ENCODE peak calls at places on chromosomes 4 and X, in nine cellular contexts. I, T, W, D, A, O, J, B and C are unnamed samples.

GRCh38 chr4:102578819-102579218 is 77.7 kb downstream of the NFKB1 start:
- DNase-seq in B (no peak), W (no peak), T (no peak), O (no peak), A (no peak), J (peak), D (no peak), I (no peak), C (no peak)

GRCh38 chr4:144556636-144557035 is 89.3 kb upstream of the HHIP start:
- DNase-seq in D (no peak), J (no peak), W (no peak), B (no peak), I (no peak), O (no peak), T (no peak), A (no peak), C (no peak)

GRCh38 chrX:15946783-15947550 is 92.4 kb upstream of the AP1S2 start:
- DNase-seq in D (no peak), W (no peak), I (no peak), B (peak), J (no peak), O (no peak), A (no peak), T (no peak), C (peak)

GRCh38 chrX:3143043-3143799 is 102.0 kb downstream of the ARSF start:
- DNase-seq in T (no peak), D (no peak), B (no peak), O (no peak), I (no peak), A (no peak), J (no peak), W (no peak), C (no peak)

GRCh38 chr4:68152411-68152810 is 22.7 kb upstream of the TMPRSS11F start:
- DNase-seq in T (no peak), I (no peak), O (no peak), J (no peak), D (no peak), A (no peak), B (peak), W (no peak), C (no peak)

GRCh38 chr4:83618431-83618830 is 82.5 kb downstream of the GPAT3 start:
- DNase-seq in O (no peak), I (peak), B (peak), D (no peak), A (peak), W (no peak), J (peak), T (peak), C (peak)

GRCh38 chrX:68934421-68934820 is 105.6 kb downstream of the EFNB1 start:
- DNase-seq in B (no peak), J (no peak), A (no peak), D (no peak), I (no peak), W (no peak), O (no peak), T (no peak), C (no peak)

GRCh38 chr4:114151-114550 is 10.2 kb upstream of the ZNF718 start:
- DNase-seq in T (no peak), D (no peak), B (peak), I (no peak), O (no peak), J (no peak), A (no peak), W (no peak), C (no peak)

GRCh38 chrX:102154218-102154860 is 1.4 kb downstream of the BEX5 start:
- DNase-seq in O (peak), I (no peak), A (no peak), J (peak), D (no peak), B (no peak), T (no peak), W (no peak), C (no peak)

GRCh38 chr4:13109536-13109935 is 374.6 kb downstream of the RAB28 start:
- DNase-seq in I (no peak), B (no peak), J (no peak), W (no peak), D (no peak), A (no peak), T (no peak), O (no peak), C (no peak)

GRCh38 chr4:13112030-13112429 is 372.1 kb downstream of the RAB28 start:
- DNase-seq in D (no peak), A (no peak), B (no peak), T (no peak), J (no peak), I (no peak), W (no peak), O (no peak), C (no peak)

GRCh38 chr4:13102344-13102743 is 381.8 kb downstream of the RAB28 start:
- DNase-seq in D (no peak), I (no peak), W (no peak), T (no peak), A (no peak), J (no peak), O (no peak), B (peak), C (no peak)

GRCh38 chr4:13103382-13104015 is 380.6 kb downstream of the RAB28 start:
- DNase-seq in W (no peak), A (no peak), O (no peak), B (no peak), T (no peak), D (no peak), I (no peak), J (no peak), C (no peak)

DNA sequence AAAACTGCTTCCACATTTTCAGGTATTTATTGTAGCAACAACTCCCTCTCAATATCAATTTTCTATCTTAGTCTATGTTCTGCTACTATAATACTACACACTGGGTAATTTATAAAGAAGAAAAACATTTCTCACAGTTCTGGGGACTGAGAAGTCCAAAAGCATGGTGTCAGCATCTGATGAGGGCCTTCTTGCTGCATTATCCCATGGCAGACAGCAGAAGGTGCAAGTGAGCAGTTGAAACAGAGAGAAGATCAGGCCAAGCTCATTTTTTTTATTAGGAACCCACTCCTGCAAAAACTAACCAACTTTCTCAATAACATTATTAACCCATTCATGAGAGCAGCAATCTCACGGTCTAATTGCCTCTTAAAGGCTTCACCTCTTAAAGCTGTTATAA is 376.0 kb downstream of the RAB28 start:
- DNase-seq in B (peak), T (no peak), A (no peak), W (no peak), O (no peak), I (no peak), D (no peak), J (no peak), C (no peak)
- TF ChIP-seq CTCF in B (no peak), T (no peak), A (no peak), W (no peak), O (no peak), I (no peak), D (no peak), J (no peak), C (no peak)

GRCh38 chrX:17164936-17165335 is 210.1 kb upstream of the NHS start:
- DNase-seq in W (no peak), O (no peak), D (no peak), J (no peak), I (no peak), B (no peak), T (no peak), A (no peak), C (no peak)

GRCh38 chrX:17164079-17164478 is 210.9 kb upstream of the NHS start:
- DNase-seq in T (no peak), O (no peak), D (no peak), B (no peak), W (no peak), A (no peak), J (no peak), I (no peak), C (no peak)

GRCh38 chrX:17161991-17162390 is 213.0 kb upstream of the NHS start:
- DNase-seq in O (no peak), A (no peak), W (no peak), T (no peak), J (no peak), B (no peak), I (no peak), D (no peak), C (no peak)

GRCh38 chrX:17160971-17161370 is 214.0 kb upstream of the NHS start:
- DNase-seq in A (no peak), O (no peak), I (peak), D (no peak), W (no peak), T (no peak), J (no peak), B (peak), C (no peak)
- TF ChIP-seq CTCF in A (no peak), O (peak), I (peak), D (no peak), W (no peak), T (no peak), J (no peak), B (no peak), C (peak)

DNA sequence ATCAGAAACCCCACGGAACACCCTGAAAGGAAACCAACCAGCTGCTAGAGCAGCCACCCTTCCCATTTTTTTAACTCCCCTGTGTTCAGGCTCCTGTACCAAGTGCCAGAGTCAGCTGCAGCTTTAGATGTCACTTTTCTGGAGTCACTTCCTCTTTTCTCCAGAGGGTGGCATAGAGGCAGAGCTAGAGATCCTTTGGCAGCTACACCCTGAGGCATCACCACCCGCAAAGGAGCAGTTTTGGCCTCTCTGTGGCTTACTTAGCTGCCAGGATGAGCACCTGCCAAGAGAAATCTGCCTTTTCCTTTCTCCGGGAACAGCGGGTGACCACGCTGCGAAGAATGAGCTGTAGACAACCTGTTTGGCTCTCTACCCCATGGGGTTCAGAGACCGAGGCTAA is 58.0 kb upstream of the CHRDL1 start:
- DNase-seq in I (peak), B (peak), J (peak), W (no peak), A (peak), D (no peak), T (peak), O (peak), C (no peak)
- TF ChIP-seq CTCF in I (peak), B (peak), J (peak), W (no peak), A (no peak), D (no peak), T (peak), O (peak), C (peak)

GRCh38 chr4:105715692-105716278 is 7.2 kb downstream of the GSTCD start:
- DNase-seq in W (no peak), B (peak), J (peak), A (no peak), D (no peak), O (no peak), T (no peak), I (peak), C (no peak)
- TF ChIP-seq CTCF in W (peak), B (no peak), J (peak), A (peak), D (peak), O (peak), T (peak), I (peak), C (peak)

DNA sequence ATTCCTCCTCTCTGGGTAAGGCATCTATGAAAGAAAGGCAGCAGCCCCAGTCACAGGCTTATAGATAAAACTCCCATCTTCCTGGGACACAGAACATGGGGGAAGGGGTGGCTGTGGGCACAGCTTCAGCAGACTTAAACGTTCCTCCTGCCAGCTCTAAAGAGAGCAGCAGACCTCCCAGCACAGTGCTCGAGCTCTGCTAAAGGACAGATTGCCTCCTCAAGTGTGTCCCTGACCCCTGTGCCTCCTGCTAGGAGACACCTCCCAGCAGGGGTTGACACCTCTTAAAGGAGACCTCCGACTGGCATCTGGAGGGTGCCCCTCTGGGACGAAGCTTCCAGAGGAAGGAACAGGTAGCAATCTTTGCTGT is 89.9 kb downstream of the EFHC2 start:
- DNase-seq in W (no peak), O (no peak), J (no peak), B (no peak), T (no peak), I (no peak), A (no peak), D (no peak), C (no peak)
- TF ChIP-seq CTCF in W (no peak), O (no peak), J (no peak), B (no peak), T (no peak), I (no peak), A (no peak), D (no peak), C (no peak)

DNA sequence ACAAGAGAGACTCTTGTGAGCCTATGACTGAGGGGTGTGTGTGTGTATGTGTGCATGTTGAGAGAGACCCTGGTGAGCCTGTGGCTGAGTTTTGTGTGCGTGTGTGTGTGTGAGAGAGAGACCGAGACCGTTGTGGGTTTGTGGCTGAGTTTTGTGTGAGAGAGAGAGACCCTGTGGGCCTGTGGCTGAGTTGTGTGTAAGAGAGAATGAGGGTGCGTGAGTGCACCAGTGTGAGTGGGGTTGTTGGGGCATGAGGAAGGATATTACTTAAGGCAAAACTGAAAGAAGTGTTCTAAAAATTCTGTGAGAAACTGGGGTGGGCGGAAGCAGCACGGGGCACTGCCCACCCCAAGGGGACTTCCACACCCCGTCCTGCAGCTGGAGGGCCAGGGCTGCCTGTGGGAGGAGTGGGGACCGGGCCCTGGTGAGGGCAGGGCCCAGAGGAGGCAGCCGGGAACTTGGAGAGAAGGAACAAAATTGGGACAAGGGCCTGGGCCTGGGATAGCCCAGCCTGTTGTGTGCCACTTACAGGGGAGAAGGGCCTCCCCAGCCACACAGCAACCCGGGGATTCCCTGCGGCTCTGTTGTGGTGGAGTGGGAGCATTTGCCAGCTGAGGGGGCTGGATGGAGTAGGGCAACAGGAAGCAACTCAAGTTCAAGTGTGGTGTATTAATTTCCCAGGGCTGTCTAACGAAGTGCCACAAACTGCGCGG is 22.0 kb downstream of the TMEM131L start:
- DNase-seq in W (peak), J (no peak), B (no peak), O (no peak), T (no peak), A (no peak), I (no peak), D (no peak), C (no peak)
- TF ChIP-seq CTCF in W (no peak), J (no peak), B (no peak), O (no peak), T (no peak), A (no peak), I (no peak), D (no peak), C (no peak)

GRCh38 chrX:140572724-140573123 is 67.9 kb upstream of the SOX3 start:
- DNase-seq in W (no peak), D (no peak), T (peak), O (peak), I (peak), B (peak), J (peak), A (no peak), C (no peak)
- TF ChIP-seq CTCF in W (no peak), D (no peak), T (peak), O (peak), I (peak), B (peak), J (peak), A (peak), C (peak)

DNA sequence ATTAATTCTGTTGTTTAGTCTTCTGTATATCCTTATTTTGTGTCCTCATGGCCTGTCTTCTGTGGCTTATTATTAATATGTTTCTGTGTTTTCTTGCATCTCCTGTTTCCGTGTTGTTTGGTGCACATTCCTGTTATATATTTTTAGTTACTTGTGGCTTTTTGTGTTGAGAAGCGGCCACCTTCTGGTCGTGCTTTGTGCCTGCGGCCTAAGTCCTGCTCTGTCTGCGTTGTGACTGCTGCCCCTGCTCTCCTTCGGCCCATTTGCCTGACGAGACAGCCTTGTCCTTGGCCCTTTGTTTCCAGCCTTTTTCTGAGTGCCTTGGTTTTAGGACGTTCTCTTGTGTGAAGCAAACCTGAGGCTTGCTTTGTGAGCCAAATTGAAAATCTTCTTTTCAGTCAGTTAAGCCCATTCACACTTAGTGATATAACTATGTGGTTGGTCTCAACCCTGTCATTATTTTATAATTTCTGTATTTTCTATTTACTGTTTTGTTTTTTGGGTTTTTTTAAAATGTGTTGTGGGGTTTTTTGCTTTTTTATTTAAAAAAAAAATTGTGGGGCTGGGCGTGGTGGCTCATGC is 43.8 kb downstream of the TNIP2 start:
- DNase-seq in T (no peak), J (peak), B (no peak), I (no peak), O (no peak), D (no peak), W (no peak), A (peak), C (no peak)
- TF ChIP-seq CTCF in T (no peak), J (peak), B (no peak), I (no peak), O (peak), D (no peak), W (no peak), A (no peak), C (peak)

GRCh38 chrX:21766101-21766500 is 8.2 kb upstream of the SMPX start:
- DNase-seq in B (peak), T (no peak), J (no peak), W (no peak), A (no peak), O (no peak), I (no peak), D (no peak), C (no peak)

DNA sequence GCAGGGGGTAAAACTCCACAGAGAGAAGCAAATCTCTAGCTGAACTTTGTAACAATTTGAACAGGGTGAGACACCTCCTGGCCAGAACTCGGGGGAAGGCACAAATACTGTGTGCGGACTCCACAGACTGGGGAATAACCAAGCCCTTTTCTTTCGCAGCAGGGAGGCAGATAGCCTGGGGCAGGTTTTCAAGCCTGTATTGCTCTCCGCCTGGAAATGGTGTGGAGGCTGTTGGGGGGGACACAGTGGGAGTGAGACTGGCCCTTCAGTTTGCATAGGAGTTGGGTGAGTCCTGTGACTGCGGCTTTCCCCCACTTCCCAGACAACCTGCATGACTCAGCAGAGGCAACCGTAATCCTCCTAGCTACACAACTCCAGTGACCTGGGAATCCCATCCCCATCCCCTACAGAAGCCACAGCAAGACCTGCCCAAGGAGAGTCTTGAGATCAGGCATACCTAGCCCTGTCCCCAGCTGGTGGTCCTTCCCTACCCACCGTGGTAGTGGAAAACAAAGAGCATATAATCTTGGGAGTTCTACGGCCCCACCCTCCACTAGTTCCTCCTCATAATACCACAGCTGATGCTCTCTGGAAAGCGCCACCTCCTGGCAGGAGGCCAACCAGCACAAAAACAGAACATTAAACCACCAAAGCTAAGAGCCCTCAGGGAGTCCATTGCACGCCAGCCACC is 12.9 kb upstream of the SMPX start:
- DNase-seq in O (no peak), A (no peak), I (no peak), B (peak), J (no peak), W (no peak), T (no peak), D (no peak), C (no peak)
- TF ChIP-seq CTCF in O (peak), A (no peak), I (no peak), B (no peak), J (no peak), W (no peak), T (no peak), D (no peak), C (no peak)